ENCODE peak calls at places on chromosomes 13 and 19, in eight cellular contexts. H is NCI-H1092 treated with DMSO at 0.1 percent for 48 hours; U is A673; V is dorsolateral prefrontal cortex; Q is NCI-H774; E is fibroblast of pulmonary artery; P is activated CD8-positive, alpha-beta memory T cell treated with anti-CD3 and anti-CD28 coated beads for 24 hours; A is hippocampal formation. F is an unnamed sample.

GRCh38 chr13:76890036-76890435 is 3.8 kb upstream of the KCTD12 start:
- DNase-seq in H (no peak), U (no peak), V (no peak), Q (no peak), E (peak; percentile 33), P (no peak), A (no peak), F (no peak)

GRCh38 chr13:73521291-73521626 is 462.5 kb downstream of the KLF5 start:
- DNase-seq in H (no peak), U (no peak), V (no peak), Q (no peak), E (no peak), P (no peak), A (no peak), F (no peak)

GRCh38 chr19:39212377-39212742 is 8.3 kb upstream of the SYCN start:
- DNase-seq in H (no peak), U (peak; percentile 48), V (no peak), Q (peak; percentile 5), E (peak; percentile 21), P (peak; percentile 81), A (no peak), F (peak; percentile 40)

GRCh38 chr13:88051746-88052482 is 380.7 kb downstream of the SLITRK5 start:
- DNase-seq in H (no peak), U (no peak), V (no peak), Q (no peak), E (no peak), P (no peak), A (no peak), F (no peak)

GRCh38 chr13:28499579-28499978 is 4.7 kb upstream of the FLT1 start:
- DNase-seq in H (no peak), U (peak; percentile 36), V (no peak), Q (no peak), E (no peak), P (no peak), A (no peak), F (no peak)

GRCh38 chr13:110388141-110388943 is 81.3 kb downstream of the COL4A2 start:
- DNase-seq in H (no peak), U (no peak), V (no peak), Q (no peak), E (peak; percentile 84), P (no peak), A (no peak), F (no peak)

GRCh38 chr19:33311326-33311682 is 9.0 kb upstream of the CEBPA start:
- DNase-seq in H (no peak), U (no peak), V (no peak), Q (no peak), E (no peak), P (no peak), A (no peak), F (no peak)

GRCh38 chr13:97574926-97575325 is 141.0 kb downstream of the RAP2A start:
- DNase-seq in H (peak; percentile 66), U (peak; percentile 83), V (no peak), Q (no peak), E (peak; percentile 64), P (no peak), A (no peak), F (peak; percentile 56)

GRCh38 chr19:45125360-45125759 is 32.4 kb downstream of the PPP1R37 start:
- DNase-seq in H (no peak), U (no peak), V (no peak), Q (no peak), E (no peak), P (no peak), A (no peak), F (no peak)

GRCh38 chr19:19662866-19663291 is 597 bp downstream of the ATP13A1 start:
- DNase-seq in H (no peak), U (no peak), V (no peak), Q (no peak), E (no peak), P (no peak), A (no peak), F (peak; percentile 37)

GRCh38 chr19:14517840-14518505 is at the start of gene DNAJB1:
- DNase-seq in H (peak; percentile 62), U (peak; percentile 71), V (peak; percentile 79), Q (peak; percentile 54), E (peak; percentile 74), P (no peak), A (peak; percentile 79), F (peak; percentile 66)

GRCh38 chr19:12721656-12722565 is 1.8 kb downstream of the TNPO2 start:
- DNase-seq in H (peak; percentile 40), U (peak; percentile 86), V (peak; percentile 43), Q (peak; percentile 57), E (peak; percentile 82), P (peak; percentile 68), A (no peak), F (peak; percentile 68)

F was measured in endothelial cell.